ENCODE peak calls at places on chromosomes 12 and 14, in six cellular contexts. N, Z, U, J, V and I are unnamed samples.

GRCh38 chr12:76586764-76587395 is 27.3 kb upstream of the OSBPL8 start:
- DNase-seq in N (peak), Z (peak), U (no peak), J (no peak), V (no peak), I (no peak)

GRCh38 chr14:77099425-77100167 is 1.5 kb downstream of the CIPC start:
- DNase-seq in N (peak), Z (peak), U (peak), J (no peak), V (no peak), I (no peak)

GRCh38 chr12:122422769-122423257 is 344 bp upstream of the CLIP1 start:
- DNase-seq in N (no peak), Z (peak), U (no peak), J (no peak), V (peak), I (no peak)

GRCh38 chr12:47944685-47945340 is 18.6 kb upstream of the TMEM106C start:
- DNase-seq in N (no peak), Z (no peak), U (no peak), J (no peak), V (no peak), I (no peak)

GRCh38 chr12:49274396-49275069 is 9.7 kb downstream of the TUBA1C start:
- DNase-seq in N (no peak), Z (no peak), U (no peak), J (no peak), V (no peak), I (no peak)

GRCh38 chr12:46442239-46442638 is 69.7 kb upstream of the SLC38A2 start:
- DNase-seq in N (no peak), Z (peak), U (no peak), J (no peak), V (no peak), I (peak)

GRCh38 chr14:99012703-99013102 is 259.3 kb downstream of the BCL11B start:
- DNase-seq in N (no peak), Z (no peak), U (no peak), J (no peak), V (no peak), I (no peak)

GRCh38 chr12:16120027-16120426 is 157.5 kb downstream of the SLC15A5 start:
- DNase-seq in N (no peak), Z (no peak), U (no peak), J (no peak), V (no peak), I (no peak)

GRCh38 chr12:124804011-124804621 is 59.5 kb downstream of the SCARB1 start:
- DNase-seq in N (no peak), Z (peak), U (no peak), J (peak), V (peak), I (no peak)

GRCh38 chr12:54304187-54304810 is 3.5 kb upstream of the NFE2 start:
- DNase-seq in N (no peak), Z (peak), U (no peak), J (no peak), V (peak), I (no peak)

GRCh38 chr14:95222151-95222631 is 64.9 kb upstream of the DICER1 start:
- DNase-seq in N (peak), Z (no peak), U (no peak), J (no peak), V (no peak), I (no peak)

GRCh38 chr12:12916135-12916956 is 25.0 kb downstream of the GPRC5A start:
- DNase-seq in N (no peak), Z (peak), U (no peak), J (peak), V (peak), I (no peak)

GRCh38 chr12:75792687-75793086 is 238.9 kb downstream of the PHLDA1 start:
- DNase-seq in N (no peak), Z (peak), U (no peak), J (no peak), V (no peak), I (no peak)

GRCh38 chr14:92348154-92348553 is 25.2 kb downstream of the SLC24A4 start:
- DNase-seq in N (no peak), Z (no peak), U (no peak), J (no peak), V (no peak), I (no peak)

GRCh38 chr12:128619263-128619662 is 204.5 kb downstream of the SLC15A4 start:
- DNase-seq in N (no peak), Z (no peak), U (no peak), J (no peak), V (no peak), I (no peak)

GRCh38 chr14:89540009-89540829 is 123.2 kb upstream of the FOXN3 start:
- DNase-seq in N (no peak), Z (peak), U (no peak), J (no peak), V (no peak), I (no peak)

GRCh38 chr14:24042733-24043132 is 9.1 kb upstream of the CARMIL3 start:
- DNase-seq in N (no peak), Z (peak), U (no peak), J (no peak), V (no peak), I (no peak)

GRCh38 chr12:32273063-32273521 is 126.3 kb upstream of the FGD4 start:
- DNase-seq in N (no peak), Z (peak), U (no peak), J (no peak), V (no peak), I (no peak)

GRCh38 chr14:51203881-51204280 is 36.2 kb upstream of the TMX1 start:
- DNase-seq in N (no peak), Z (no peak), U (no peak), J (no peak), V (no peak), I (no peak)

GRCh38 chr12:120257041-120257821 is 8.3 kb downstream of the PXN start:
- DNase-seq in N (peak), Z (peak), U (peak), J (no peak), V (no peak), I (no peak)

GRCh38 chr12:93972411-93973208 is 175.8 kb upstream of the PLXNC1 start:
- DNase-seq in N (peak), Z (peak), U (no peak), J (no peak), V (no peak), I (no peak)

GRCh38 chr14:74975059-74975810 is 19.8 kb upstream of the PGF start:
- DNase-seq in N (no peak), Z (peak), U (no peak), J (no peak), V (no peak), I (no peak)

GRCh38 chr14:99644723-99645544 is at the start of gene HHIPL1:
- DNase-seq in N (no peak), Z (peak), U (no peak), J (no peak), V (no peak), I (no peak)

GRCh38 chr12:21542412-21542811 is 16.3 kb downstream of the SPX start:
- DNase-seq in N (no peak), Z (no peak), U (no peak), J (no peak), V (no peak), I (no peak)

GRCh38 chr14:94011795-94012194 is 14.3 kb upstream of the OTUB2 start:
- DNase-seq in N (no peak), Z (peak), U (no peak), J (no peak), V (no peak), I (no peak)

GRCh38 chr12:62537544-62537943 is 70.9 kb downstream of the MON2 start:
- DNase-seq in N (peak), Z (peak), U (peak), J (no peak), V (no peak), I (no peak)

GRCh38 chr14:104864267-104865068 is 600 bp upstream of the CEP170B start:
- DNase-seq in N (no peak), Z (no peak), U (no peak), J (no peak), V (peak), I (no peak)

GRCh38 chr12:6613015-6613775 is 6.0 kb upstream of the CHD4 start:
- DNase-seq in N (no peak), Z (peak), U (peak), J (peak), V (peak), I (no peak)

GRCh38 chr12:3820122-3820521 is 53.1 kb downstream of the PARP11 start:
- DNase-seq in N (no peak), Z (no peak), U (no peak), J (no peak), V (no peak), I (peak)

GRCh38 chr12:67457799-67458680 is 188.9 kb downstream of the CAND1 start:
- DNase-seq in N (no peak), Z (peak), U (no peak), J (no peak), V (no peak), I (no peak)
- TF ChIP-seq CTCF in N (peak), Z (peak), U (peak), J (peak), V (peak), I (peak)

GRCh38 chr14:61281911-61282310 is 773 bp upstream of the TMEM30B start:
- DNase-seq in N (no peak), Z (peak), U (no peak), J (no peak), V (no peak), I (no peak)

GRCh38 chr14:61281186-61281676 is at the start of gene TMEM30B:
- DNase-seq in N (no peak), Z (no peak), U (no peak), J (no peak), V (peak), I (no peak)

GRCh38 chr14:61282746-61283145 is 1.6 kb upstream of the TMEM30B start:
- DNase-seq in N (no peak), Z (no peak), U (no peak), J (no peak), V (no peak), I (no peak)

GRCh38 chr14:61280092-61280525 is 1.0 kb downstream of the TMEM30B start:
- DNase-seq in N (no peak), Z (no peak), U (no peak), J (no peak), V (no peak), I (no peak)

DNA sequence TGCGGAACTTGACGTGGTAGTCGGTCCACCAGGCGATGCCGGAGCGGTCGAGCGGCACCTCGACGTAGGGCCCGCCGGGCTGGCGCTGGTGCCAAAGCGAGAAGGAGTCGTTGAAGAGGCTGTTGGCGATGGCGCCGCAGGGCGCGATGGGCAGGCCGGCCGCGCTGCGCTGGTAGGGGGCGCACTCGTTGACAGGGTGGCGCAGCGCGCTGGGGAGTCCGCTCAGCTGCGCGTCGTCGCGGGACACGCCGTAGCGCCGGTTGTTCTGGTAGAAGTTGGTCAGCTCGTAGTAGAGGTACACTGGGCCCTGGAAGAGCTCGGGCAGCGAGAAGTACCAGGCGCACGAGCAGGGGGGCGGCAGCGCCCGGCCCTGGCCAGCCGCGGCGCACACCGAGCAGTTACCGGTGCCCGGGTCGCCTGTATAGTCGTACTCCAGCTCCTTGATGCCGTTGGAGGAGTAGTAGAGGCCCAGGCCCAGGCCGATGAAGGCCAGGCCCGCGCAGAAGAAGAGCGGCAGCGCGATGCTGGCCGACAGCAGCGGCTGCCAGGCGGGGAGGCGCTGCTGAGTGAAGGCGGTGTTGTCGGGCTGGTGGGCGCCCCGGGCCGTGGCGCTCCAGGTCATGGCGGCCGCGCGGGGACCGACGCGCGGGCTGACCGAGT is 482 bp downstream of the TMEM30B start:
- DNase-seq in N (no peak), Z (peak), U (no peak), J (no peak), V (peak), I (no peak)
- TF ChIP-seq CTCF in N (peak), Z (peak), U (peak), J (peak), V (peak), I (peak)

GRCh38 chr12:92829683-92830282 is 99.3 kb downstream of the EEA1 start:
- DNase-seq in N (no peak), Z (no peak), U (no peak), J (no peak), V (no peak), I (no peak)

GRCh38 chr12:92828565-92828964 is 100.5 kb downstream of the EEA1 start:
- DNase-seq in N (no peak), Z (no peak), U (no peak), J (no peak), V (no peak), I (no peak)

GRCh38 chr12:92827836-92828431 is 101.2 kb downstream of the EEA1 start:
- DNase-seq in N (no peak), Z (peak), U (no peak), J (no peak), V (no peak), I (peak)
- TF ChIP-seq CTCF in N (peak), Z (peak), U (peak), J (no peak), V (peak), I (peak)

GRCh38 chr14:38608244-38608643 is 352.4 kb upstream of the CLEC14A start:
- DNase-seq in N (no peak), Z (no peak), U (no peak), J (no peak), V (no peak), I (no peak)

GRCh38 chr14:38605193-38606114 is 349.6 kb upstream of the CLEC14A start:
- DNase-seq in N (no peak), Z (no peak), U (no peak), J (no peak), V (no peak), I (no peak)
- TF ChIP-seq CTCF in N (peak), Z (no peak), U (peak), J (no peak), V (no peak), I (peak)

GRCh38 chr12:116273813-116274551 is 3.5 kb downstream of the MED13L start:
- DNase-seq in N (no peak), Z (no peak), U (no peak), J (no peak), V (no peak), I (no peak)
- TF ChIP-seq CTCF in N (no peak), Z (no peak), U (no peak), J (no peak), V (no peak), I (no peak)